ENCODE peak calls at places on chromosomes 2 and 18, in five cellular contexts. W is fibroblast of mammary gland, I is adrenal gland, O is PC-9, H is kidney epithelial cell. Y is an unnamed sample.

GRCh38 chr2:161913865-161914264 is 160.2 kb downstream of the DPP4 start:
- DNase-seq in W (peak; percentile 51), I (no peak), O (peak; percentile 50), H (peak; percentile 50), Y (no peak)

GRCh38 chr18:69945220-69946114 is 2.2 kb downstream of the CD226 start:
- DNase-seq in W (no peak), I (no peak), O (no peak), H (no peak), Y (no peak)

GRCh38 chr18:75276813-75277628 is 66.4 kb downstream of the TSHZ1 start:
- DNase-seq in W (peak; percentile 77), I (no peak), O (no peak), H (no peak), Y (no peak)

GRCh38 chr2:196336715-196337617 is 165.6 kb upstream of the STK17B start:
- DNase-seq in W (peak; percentile 60), I (no peak), O (no peak), H (no peak), Y (peak; percentile 26)

GRCh38 chr2:38344813-38345212 is 32.3 kb downstream of the ATL2 start:
- DNase-seq in W (no peak), I (no peak), O (no peak), H (no peak), Y (no peak)

GRCh38 chr2:25078171-25079049 is 36.5 kb downstream of the EFR3B start:
- DNase-seq in W (peak; percentile 70), I (no peak), O (peak; percentile 98), H (peak; percentile 83), Y (no peak)

GRCh38 chr2:191321861-191322662 is 76.9 kb downstream of the MYO1B start:
- DNase-seq in W (peak; percentile 92), I (no peak), O (peak; percentile 90), H (no peak), Y (peak; percentile 65)

GRCh38 chr2:137775529-137775928 is 188.7 kb upstream of the HNMT start:
- DNase-seq in W (no peak), I (no peak), O (no peak), H (no peak), Y (no peak)

GRCh38 chr2:152418688-152419087 is 83.7 kb downstream of the FMNL2 start:
- DNase-seq in W (peak; percentile 42), I (no peak), O (no peak), H (no peak), Y (no peak)

GRCh38 chr2:216664593-216665034 is 30.7 kb downstream of the IGFBP5 start:
- DNase-seq in W (peak; percentile 40), I (no peak), O (no peak), H (no peak), Y (no peak)

GRCh38 chr18:48544116-48544515 is 5.3 kb downstream of the CTIF start:
- DNase-seq in W (no peak), I (no peak), O (no peak), H (no peak), Y (no peak)

GRCh38 chr18:55510809-55511208 is 77.2 kb downstream of the TCF4 start:
- DNase-seq in W (peak; percentile 93), I (peak; percentile 33), O (no peak), H (no peak), Y (no peak)

GRCh38 chr2:62197017-62197586 is 1.2 kb downstream of the B3GNT2 start:
- DNase-seq in W (no peak), I (no peak), O (no peak), H (no peak), Y (no peak)

GRCh38 chr2:46175409-46175808 is 121.8 kb upstream of the EPAS1 start:
- DNase-seq in W (peak; percentile 34), I (no peak), O (no peak), H (no peak), Y (no peak)

GRCh38 chr2:221254281-221254680 is 317.8 kb downstream of the EPHA4 start:
- DNase-seq in W (no peak), I (no peak), O (no peak), H (no peak), Y (no peak)

GRCh38 chr2:239444626-239445625 is 44.1 kb upstream of the HDAC4 start:
- DNase-seq in W (peak; percentile 61), I (peak; percentile 61), O (peak; percentile 72), H (no peak), Y (no peak)

GRCh38 chr2:115825912-115826311 is 1383.5 kb downstream of the DPP10 start:
- DNase-seq in W (no peak), I (no peak), O (no peak), H (no peak), Y (no peak)

GRCh38 chr2:207807516-207807915 is 37.8 kb upstream of the FZD5 start:
- DNase-seq in W (no peak), I (no peak), O (no peak), H (no peak), Y (no peak)

GRCh38 chr2:185919155-185919554 is 180.6 kb downstream of the FSIP2 start:
- DNase-seq in W (peak; percentile 23), I (no peak), O (no peak), H (no peak), Y (no peak)

GRCh38 chr18:79571221-79572092 is 108.1 kb upstream of the CTDP1 start:
- DNase-seq in W (no peak), I (no peak), O (no peak), H (no peak), Y (no peak)

GRCh38 chr2:44528595-44528994 is 166.8 kb downstream of the CAMKMT start:
- DNase-seq in W (peak; percentile 90), I (no peak), O (peak; percentile 76), H (peak; percentile 61), Y (no peak)

GRCh38 chr18:48703033-48703386 is 164.2 kb downstream of the CTIF start:
- DNase-seq in W (no peak), I (no peak), O (no peak), H (no peak), Y (no peak)

GRCh38 chr2:95075440-95075885 is 46.1 kb downstream of the MRPS5 start:
- DNase-seq in W (no peak), I (no peak), O (peak; percentile 12), H (no peak), Y (no peak)

GRCh38 chr2:169086893-169087467 is 17.6 kb downstream of the DHRS9 start:
- DNase-seq in W (no peak), I (no peak), O (peak; percentile 86), H (no peak), Y (no peak)

GRCh38 chr18:51864219-51864965 is 475.6 kb upstream of the DCC start:
- DNase-seq in W (no peak), I (no peak), O (no peak), H (no peak), Y (no peak)

GRCh38 chr2:176154853-176155252 is 2.3 kb upstream of the HOXD3 start:
- DNase-seq in W (no peak), I (no peak), O (no peak), H (no peak), Y (no peak)

GRCh38 chr2:176149484-176150337 is 1.6 kb upstream of the HOXD4 start:
- DNase-seq in W (no peak), I (no peak), O (no peak), H (no peak), Y (no peak)

GRCh38 chr2:176151199-176152099 is at the start of gene HOXD4:
- DNase-seq in W (no peak), I (no peak), O (no peak), H (no peak), Y (no peak)

GRCh38 chr2:176150338-176151198 is 782 bp upstream of the HOXD4 start:
- DNase-seq in W (no peak), I (no peak), O (no peak), H (no peak), Y (no peak)

DNA sequence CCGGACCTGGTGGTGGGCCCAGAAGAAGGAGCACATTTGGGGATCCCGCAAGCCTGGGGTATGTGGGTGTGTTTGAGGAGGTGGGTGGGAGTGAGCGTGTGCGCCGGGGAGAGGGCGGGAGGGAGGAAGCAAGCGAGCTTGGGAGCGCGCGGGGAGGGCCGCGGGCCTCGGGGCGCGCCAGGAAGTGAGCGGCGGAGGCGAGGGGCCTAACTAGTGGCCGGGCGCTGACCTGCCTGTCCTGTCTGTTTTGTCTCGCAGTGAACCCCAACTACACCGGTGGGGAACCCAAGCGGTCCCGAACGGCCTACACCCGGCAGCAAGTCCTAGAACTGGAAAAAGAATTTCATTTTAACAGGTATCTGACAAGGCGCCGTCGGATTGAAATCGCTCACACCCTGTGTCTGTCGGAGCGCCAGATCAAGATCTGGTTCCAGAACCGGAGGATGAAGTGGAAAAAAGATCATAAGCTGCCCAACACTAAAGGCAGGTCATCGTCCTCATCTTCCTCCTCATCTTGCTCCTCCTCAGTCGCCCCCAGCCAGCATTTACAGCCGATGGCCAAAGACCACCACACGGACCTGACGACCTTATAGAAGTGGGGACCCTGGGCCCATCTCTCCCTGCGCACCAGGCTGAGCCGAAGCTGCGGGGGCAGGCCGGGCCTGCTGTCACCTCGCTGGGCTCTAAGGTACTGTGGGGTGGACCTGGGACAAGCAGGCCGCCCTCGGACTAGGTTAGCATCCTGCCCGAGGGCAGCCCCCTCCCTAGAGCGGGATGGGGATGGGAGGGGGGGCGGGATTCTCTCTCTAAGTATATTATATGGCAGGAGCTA is 1.2 kb downstream of the HOXD4 start:
- DNase-seq in W (no peak), I (no peak), O (no peak), H (no peak), Y (no peak)
- H3K4me3 ChIP-seq in W (peak overlapping the region; percentile 41), I (no peak overlapping the region), O (no peak overlapping the region), H (peak overlapping the region; percentile 59), Y (no peak overlapping the region)

GRCh38 chr2:55052087-55053061 is 2.1 kb upstream of the RTN4 start:
- DNase-seq in W (no peak), I (no peak), O (no peak), H (no peak), Y (peak; percentile 46)
- H3K4me3 ChIP-seq in W (peak overlapping the region; percentile 1), I (no peak overlapping the region), O (peak overlapping the region; percentile 93), H (no peak overlapping the region), Y (peak overlapping the region; percentile 65)

GRCh38 chr2:241901500-241902351 is 32.2 kb downstream of the RTP5 start:
- DNase-seq in W (peak; percentile 20), I (peak; percentile 20), O (peak; percentile 21), H (no peak), Y (no peak)
- H3K4me3 ChIP-seq in W (no peak overlapping the region), I (no peak overlapping the region), O (no peak overlapping the region), H (no peak overlapping the region), Y (no peak overlapping the region)

DNA sequence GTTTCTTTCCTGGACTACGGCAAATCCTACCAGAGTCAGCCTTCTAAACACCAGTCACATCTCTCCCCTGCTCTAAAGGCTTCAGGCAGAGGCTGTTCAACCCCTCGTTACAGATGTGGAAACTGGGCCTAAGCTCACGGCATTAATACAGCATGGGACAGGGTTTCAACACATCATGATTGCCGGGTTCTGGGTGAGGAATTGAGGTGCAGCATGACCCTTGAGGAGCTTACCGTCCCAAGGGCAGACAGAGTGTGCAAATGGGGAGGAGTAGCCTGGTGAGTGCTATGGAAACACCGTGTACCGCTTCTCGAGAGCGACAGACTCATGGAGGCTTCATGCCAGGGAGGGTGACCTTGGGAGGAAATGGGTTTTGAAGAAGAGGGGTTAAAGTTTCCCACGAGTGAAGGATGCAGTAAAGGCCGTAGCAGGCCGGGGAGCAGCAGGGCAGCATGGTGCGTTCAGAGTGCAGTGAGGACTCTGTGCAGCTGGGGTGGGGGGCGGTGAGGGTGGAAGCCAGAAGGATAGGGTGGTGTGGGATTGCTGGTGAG is 51.1 kb downstream of the TGOLN2 start:
- DNase-seq in W (no peak), I (no peak), O (no peak), H (no peak), Y (no peak)
- H3K4me3 ChIP-seq in W (no peak overlapping the region), I (no peak overlapping the region), O (no peak overlapping the region), H (no peak overlapping the region), Y (no peak overlapping the region)